ENCODE peak calls at places on chromosomes 5 and 9, in seven cellular contexts. W, G, B, F, N, J and X are unnamed samples.

GRCh38 chr9:111056554-111056953 is 18.3 kb upstream of the LPAR1 start:
- DNase-seq in G (no peak), J (no peak), F (no peak), N (no peak), W (no peak), B (no peak), X (no peak)

GRCh38 chr5:54529565-54529964 is 12.0 kb downstream of the SNX18 start:
- DNase-seq in B (no peak), N (no peak), G (no peak), J (no peak), F (no peak), W (no peak), X (no peak)

GRCh38 chr9:109894921-109895758 is 115.1 kb downstream of the PALM2AKAP2 start:
- DNase-seq in W (no peak), J (no peak), B (peak), F (peak), G (no peak), N (no peak), X (peak)

GRCh38 chr9:130661461-130662098 is 2.8 kb upstream of the PRDM12 start:
- DNase-seq in W (no peak), F (no peak), N (no peak), J (no peak), B (no peak), G (no peak), X (no peak)

GRCh38 chr5:113061851-113062631 is 85.4 kb downstream of the DCP2 start:
- DNase-seq in B (no peak), J (no peak), W (no peak), G (no peak), F (no peak), N (no peak), X (no peak)

GRCh38 chr5:135094339-135095051 is 60.5 kb upstream of the PITX1 start:
- DNase-seq in G (no peak), W (no peak), F (no peak), N (no peak), J (no peak), B (no peak), X (no peak)

GRCh38 chr9:69945671-69946141 is 97.9 kb upstream of the MAMDC2 start:
- DNase-seq in N (no peak), B (no peak), W (no peak), J (peak), G (no peak), F (no peak), X (peak)

GRCh38 chr9:138069731-138070456 is 192.3 kb downstream of the CACNA1B start:
- DNase-seq in J (no peak), B (no peak), N (no peak), F (no peak), W (no peak), G (no peak), X (no peak)

GRCh38 chr5:131109540-131110255 is 55.4 kb downstream of the HINT1 start:
- DNase-seq in F (peak), G (peak), N (peak), W (peak), J (no peak), B (peak), X (peak)

GRCh38 chr9:96491079-96491879 is 41.3 kb downstream of the HABP4 start:
- DNase-seq in W (no peak), G (no peak), J (no peak), N (no peak), F (no peak), B (peak), X (no peak)

GRCh38 chr9:93058357-93059096 is at the start of gene SUSD3:
- DNase-seq in B (peak), W (peak), N (peak), J (peak), G (peak), F (peak), X (no peak)

GRCh38 chr9:35996358-35996970 is 38.5 kb upstream of the OR2S2 start:
- DNase-seq in N (no peak), W (no peak), G (no peak), J (no peak), B (no peak), F (no peak), X (no peak)

GRCh38 chr9:105421154-105421553 is 26.7 kb upstream of the FSD1L start:
- DNase-seq in B (no peak), G (no peak), W (no peak), N (no peak), F (no peak), J (no peak), X (no peak)

GRCh38 chr5:65203746-65204145 is 278.0 kb downstream of the ADAMTS6 start:
- DNase-seq in N (no peak), G (no peak), J (no peak), F (no peak), B (no peak), W (no peak), X (no peak)